ENCODE peak calls at places on chromosomes 5 and 9, in nine cellular contexts. Z is left ventricle myocardium inferior, U is NCI-H187, R is HuH-7, S is stomach, A is HT-29, T is uterus, B is Daoy, P is NCI-H1105. D is an unnamed sample.
A peak's percentile ranks its signal among the peaks of the same experiment; 100 is the strongest.

GRCh38 chr9:32783168-32783891 is at the start of gene TMEM215:
- DNase-seq in B (peak; percentile 68), U (no peak), P (peak; percentile 11), A (no peak), Z (no peak), S (no peak), R (no peak), T (no peak), D (no peak)

GRCh38 chr5:69188811-69189161 is 597 bp upstream of the CENPH start:
- DNase-seq in T (no peak), R (no peak), U (no peak), P (no peak), S (no peak), B (no peak), A (no peak), Z (no peak), D (no peak)

GRCh38 chr5:125326114-125326513 is 579.7 kb upstream of the ZNF608 start:
- DNase-seq in T (peak; percentile 35), S (peak; percentile 44), R (no peak), A (peak; percentile 68), U (peak; percentile 89), Z (peak; percentile 17), B (peak; percentile 85), P (no peak), D (peak; percentile 40)

GRCh38 chr9:124482431-124483031 is 24.7 kb downstream of the NR5A1 start:
- DNase-seq in S (no peak), A (peak; percentile 82), P (no peak), B (peak; percentile 45), U (no peak), Z (no peak), T (no peak), R (no peak), D (no peak)

GRCh38 chr9:82490019-82490499 is 501.5 kb downstream of the SPATA31D1 start:
- DNase-seq in T (no peak), S (no peak), U (no peak), P (no peak), B (peak; percentile 73), A (no peak), Z (no peak), R (no peak), D (no peak)

GRCh38 chr5:147575598-147575997 is 65.7 kb upstream of the DPYSL3 start:
- DNase-seq in S (no peak), Z (no peak), A (no peak), R (no peak), B (no peak), P (no peak), U (no peak), T (no peak), D (no peak)

GRCh38 chr5:172942556-172942955 is 16.7 kb upstream of the RPL26L1 start:
- DNase-seq in A (no peak), Z (no peak), T (no peak), U (no peak), P (no peak), S (no peak), B (no peak), R (no peak), D (no peak)

GRCh38 chr5:158958048-158958994 is 141.4 kb downstream of the EBF1 start:
- DNase-seq in U (peak; percentile 13), Z (no peak), R (peak; percentile 10), B (no peak), P (no peak), T (no peak), A (no peak), S (no peak), D (no peak)

GRCh38 chr5:176481659-176482213 is 33.6 kb downstream of the FAF2 start:
- DNase-seq in U (no peak), P (no peak), B (no peak), Z (no peak), R (no peak), S (no peak), A (no peak), T (no peak), D (no peak)

GRCh38 chr5:77367733-77368132 is 124.4 kb downstream of the WDR41 start:
- DNase-seq in T (no peak), U (no peak), B (peak; percentile 62), Z (no peak), A (no peak), R (no peak), S (no peak), P (no peak), D (no peak)

GRCh38 chr9:110443146-110443877 is 105.6 kb upstream of the TXNDC8 start:
- DNase-seq in P (peak; percentile 60), B (peak; percentile 59), A (no peak), U (no peak), T (no peak), S (no peak), R (no peak), Z (no peak), D (no peak)

GRCh38 chr5:59358497-59358896 is 535.0 kb downstream of the PDE4D start:
- DNase-seq in A (no peak), R (no peak), S (no peak), T (peak; percentile 28), P (no peak), Z (peak; percentile 24), U (no peak), B (peak; percentile 23), D (peak; percentile 29)

GRCh38 chr9:85224729-85225128 is 517.0 kb downstream of the AGTPBP1 start:
- DNase-seq in P (no peak), R (no peak), S (no peak), B (peak; percentile 86), A (no peak), T (no peak), Z (no peak), U (no peak), D (no peak)

GRCh38 chr5:147520450-147520849 is 10.6 kb upstream of the DPYSL3 start:
- DNase-seq in B (no peak), P (no peak), U (no peak), Z (no peak), A (no peak), T (no peak), S (no peak), R (no peak), D (no peak)

GRCh38 chr5:109697339-109697738 is 7.6 kb downstream of the MAN2A1 start:
- DNase-seq in U (no peak), R (no peak), Z (no peak), B (no peak), P (no peak), S (no peak), T (no peak), A (no peak), D (no peak)

GRCh38 chr5:1183424-1184162 is 17.8 kb upstream of the SLC6A19 start:
- DNase-seq in T (no peak), U (no peak), P (no peak), Z (peak; percentile 7), S (no peak), A (no peak), B (no peak), R (no peak), D (peak; percentile 50)

GRCh38 chr5:9686211-9686610 is 56.1 kb upstream of the TAS2R1 start:
- DNase-seq in A (no peak), S (no peak), B (no peak), P (no peak), U (no peak), T (no peak), Z (no peak), R (no peak), D (no peak)

GRCh38 chr9:5876711-5877110 is 14.0 kb upstream of the MLANA start:
- DNase-seq in A (no peak), P (no peak), U (no peak), Z (no peak), R (no peak), B (peak; percentile 34), S (no peak), T (no peak), D (no peak)

GRCh38 chr5:142621227-142621626 is 64.7 kb downstream of the FGF1 start:
- DNase-seq in P (no peak), U (no peak), R (no peak), Z (no peak), T (no peak), B (peak; percentile 31), S (no peak), A (no peak), D (no peak)

GRCh38 chr9:87545858-87546257 is 48.2 kb downstream of the DAPK1 start:
- DNase-seq in R (no peak), U (no peak), A (no peak), T (no peak), S (no peak), Z (no peak), P (no peak), B (peak; percentile 42), D (no peak)

D was measured in colonic mucosa.